ENCODE peak calls at places on chromosomes 5 and 9, in four cellular contexts. I, X, V and L are unnamed samples.

GRCh38 chr9:133112361-133113026 is 8.5 kb downstream of the RALGDS start:
- DNase-seq in I (no peak), X (no peak), V (no peak), L (no peak)

GRCh38 chr5:159385529-159385928 is 55.2 kb upstream of the IL12B start:
- DNase-seq in V (no peak), X (no peak), I (no peak), L (no peak)

GRCh38 chr5:19886123-19886921 is 101.7 kb downstream of the CDH18 start:
- DNase-seq in X (peak), V (no peak), I (no peak), L (no peak)

GRCh38 chr9:110069326-110070248 is 138.4 kb downstream of the C9orf152 start:
- DNase-seq in V (no peak), I (no peak), X (peak), L (no peak)

GRCh38 chr5:174723979-174724483 is 351 bp upstream of the MSX2 start:
- DNase-seq in V (no peak), X (no peak), I (no peak), L (peak)

GRCh38 chr9:105026451-105026850 is 98.5 kb upstream of the ABCA1 start:
- DNase-seq in I (no peak), V (no peak), X (peak), L (no peak)

GRCh38 chr9:22683393-22684075 is 236.9 kb downstream of the DMRTA1 start:
- DNase-seq in V (peak), X (peak), I (peak), L (no peak)

GRCh38 chr5:150497274-150497988 is 10.5 kb upstream of the NDST1 start:
- DNase-seq in X (peak), I (no peak), V (peak), L (peak)

GRCh38 chr5:178387061-178387855 is 154.7 kb upstream of the PHYKPL start:
- DNase-seq in V (no peak), X (no peak), I (no peak), L (no peak)

GRCh38 chr5:9058666-9059065 is 487.2 kb downstream of the SEMA5A start:
- DNase-seq in X (no peak), I (no peak), V (no peak), L (no peak)

GRCh38 chr5:139745800-139746690 is 49.6 kb upstream of the PSD2 start:
- DNase-seq in X (peak), I (no peak), V (peak), L (peak)

GRCh38 chr5:163379298-163380155 is 57.9 kb upstream of the CCNG1 start:
- DNase-seq in I (no peak), V (peak), X (peak), L (peak)

GRCh38 chr5:42555797-42556196 is 132.6 kb downstream of the GHR start:
- DNase-seq in I (no peak), X (no peak), V (peak), L (no peak)

GRCh38 chr5:11181940-11182339 is 420.9 kb upstream of the DAP start:
- DNase-seq in X (no peak), V (no peak), I (no peak), L (no peak)

GRCh38 chr9:124618476-124618875 is 111.3 kb upstream of the NR5A1 start:
- DNase-seq in I (no peak), V (peak), X (no peak), L (no peak)

GRCh38 chr5:133147411-133147810 is 95.6 kb downstream of the HSPA4 start:
- DNase-seq in V (no peak), I (no peak), X (peak), L (no peak)

GRCh38 chr5:171492781-171493180 is 73.3 kb downstream of the FGF18 start:
- DNase-seq in V (no peak), I (no peak), X (no peak), L (peak)

GRCh38 chr9:111891910-111892499 is 4.6 kb upstream of the UGCG start:
- DNase-seq in X (no peak), V (peak), I (no peak), L (peak)

GRCh38 chr5:133816791-133817190 is 151.6 kb downstream of the C5orf15 start:
- DNase-seq in V (no peak), X (no peak), I (no peak), L (no peak)

GRCh38 chr5:152556779-152557178 is 151.7 kb upstream of the NMUR2 start:
- DNase-seq in V (no peak), X (no peak), I (peak), L (no peak)

GRCh38 chr5:133341915-133342710 is 270.2 kb downstream of the FSTL4 start:
- DNase-seq in I (no peak), X (no peak), V (no peak), L (no peak)

GRCh38 chr9:136204086-136204805 is 682 bp downstream of the LHX3 start:
- DNase-seq in I (no peak), V (no peak), X (no peak), L (no peak)

GRCh38 chr9:4386819-4387218 is 87.0 kb upstream of the GLIS3 start:
- DNase-seq in V (no peak), X (no peak), I (no peak), L (no peak)

GRCh38 chr9:75147638-75148037 is 59.3 kb downstream of the OSTF1 start:
- DNase-seq in I (no peak), V (no peak), X (peak), L (no peak)

GRCh38 chr5:137336565-137337120 is 162.5 kb downstream of the SPOCK1 start:
- DNase-seq in X (no peak), I (no peak), V (no peak), L (no peak)

GRCh38 chr5:37015795-37016666 is 139.5 kb downstream of the NIPBL start:
- DNase-seq in X (peak), I (no peak), V (no peak), L (no peak)

GRCh38 chr9:32866292-32866691 is 83.0 kb downstream of the TMEM215 start:
- DNase-seq in X (no peak), I (no peak), V (no peak), L (no peak)

GRCh38 chr9:95018099-95018927 is 291.8 kb downstream of the AOPEP start:
- DNase-seq in X (peak), V (no peak), I (no peak), L (peak)